ENCODE peak calls at places on chromosomes 7 and 10, in six cellular contexts. D, I, X, K, A and R are unnamed samples.

GRCh38 chr7:158302274-158303070 is 285.2 kb downstream of the PTPRN2 start:
- DNase-seq in K (peak), D (no peak), A (no peak), X (no peak), I (no peak), R (no peak)

GRCh38 chr7:119175916-119176627 is 951.6 kb downstream of the ANKRD7 start:
- DNase-seq in K (no peak), X (no peak), A (peak), D (peak), I (peak), R (peak)

GRCh38 chr10:97849101-97849490 is 547 bp upstream of the GOLGA7B start:
- DNase-seq in A (peak), K (no peak), D (no peak), X (no peak), I (no peak), R (no peak)

GRCh38 chr10:4450981-4451501 is 375.0 kb upstream of the AKR1E2 start:
- DNase-seq in D (no peak), X (no peak), K (no peak), I (no peak), A (no peak), R (no peak)

GRCh38 chr7:46776790-46777189 is 805.1 kb downstream of the TNS3 start:
- DNase-seq in I (no peak), D (no peak), K (no peak), X (no peak), A (peak), R (no peak)

GRCh38 chr7:43781726-43782607 is 23.5 kb downstream of the BLVRA start:
- DNase-seq in K (no peak), I (no peak), X (no peak), A (no peak), D (no peak), R (no peak)

GRCh38 chr10:17878896-17879295 is 69.7 kb downstream of the MRC1 start:
- DNase-seq in K (no peak), X (no peak), I (no peak), D (no peak), A (no peak), R (no peak)

GRCh38 chr7:128352138-128352537 is 8.4 kb upstream of the RBM28 start:
- DNase-seq in A (no peak), D (peak), K (no peak), I (no peak), X (peak), R (no peak)

GRCh38 chr10:132575320-132576201 is 38.0 kb downstream of the INPP5A start:
- DNase-seq in D (no peak), A (peak), I (no peak), X (no peak), K (peak), R (no peak)

GRCh38 chr7:119256446-119257131 is 1016.4 kb upstream of the KCND2 start:
- DNase-seq in D (peak), K (no peak), I (no peak), X (no peak), A (peak), R (no peak)

GRCh38 chr10:124534231-124534798 is 72.7 kb downstream of the LHPP start:
- DNase-seq in I (no peak), A (no peak), K (peak), D (peak), X (peak), R (peak)

GRCh38 chr7:7821517-7821916 is 103.1 kb upstream of the RPA3 start:
- DNase-seq in K (no peak), I (no peak), A (no peak), D (no peak), X (no peak), R (no peak)

GRCh38 chr7:94431620-94432295 is 37.1 kb downstream of the COL1A2 start:
- DNase-seq in I (no peak), X (no peak), D (no peak), K (no peak), A (no peak), R (no peak)

GRCh38 chr10:1153805-1154351 is 97.7 kb downstream of the WDR37 start:
- DNase-seq in K (peak), I (no peak), D (no peak), A (no peak), X (no peak), R (no peak)

GRCh38 chr7:139452948-139453672 is 30.4 kb downstream of the KLRG2 start:
- DNase-seq in A (no peak), K (no peak), X (no peak), D (no peak), I (no peak), R (no peak)